ENCODE peak calls at places on chromosomes 3 and 15, in seven cellular contexts. K is fibroblast of the aortic adventitia, M is BE2C, O is AG04449, W is ovary, L is uterus, S is breast epithelium. N is an unnamed sample.

GRCh38 chr3:48507256-48508061 is 3.5 kb upstream of the SHISA5 start:
- DNase-seq in M (peak; percentile 76), W (no peak), K (peak; percentile 50), S (peak; percentile 67), O (no peak), L (peak; percentile 37), N (peak; percentile 62)

GRCh38 chr3:108106031-108106430 is 15.2 kb upstream of the CD47 start:
- DNase-seq in K (no peak), S (no peak), O (no peak), L (no peak), W (no peak), M (no peak), N (no peak)

GRCh38 chr3:126678691-126679317 is 23.9 kb upstream of the TXNRD3 start:
- DNase-seq in O (no peak), S (no peak), W (no peak), K (no peak), L (no peak), M (no peak), N (no peak)

GRCh38 chr15:45637552-45638033 is 2.8 kb downstream of the SQOR start:
- DNase-seq in K (peak; percentile 97), M (no peak), L (peak; percentile 57), S (no peak), O (peak; percentile 80), W (peak; percentile 69), N (peak; percentile 53)

GRCh38 chr15:35547775-35548364 is 1.9 kb upstream of the DPH6 start:
- DNase-seq in O (no peak), W (peak; percentile 11), K (no peak), M (no peak), L (no peak), S (no peak), N (no peak)

GRCh38 chr3:14899993-14900618 is 47.3 kb upstream of the NR2C2 start:
- DNase-seq in K (no peak), M (peak; percentile 30), L (no peak), W (no peak), O (no peak), S (no peak), N (no peak)

GRCh38 chr3:37980477-37981347 is 9.9 kb upstream of the VILL start:
- DNase-seq in M (no peak), O (no peak), L (no peak), S (no peak), K (no peak), W (no peak), N (no peak)

GRCh38 chr3:25090869-25091453 is 337.1 kb upstream of the RARB start:
- DNase-seq in S (no peak), L (no peak), O (no peak), K (no peak), W (no peak), M (no peak), N (no peak)

GRCh38 chr15:90300988-90301715 is 35.7 kb downstream of the NGRN start:
- DNase-seq in K (peak; percentile 33), S (no peak), M (peak; percentile 94), W (peak; percentile 49), L (peak; percentile 43), O (no peak), N (no peak)

GRCh38 chr15:31100738-31101137 is 787 bp downstream of the TRPM1 start:
- DNase-seq in S (no peak), K (no peak), W (no peak), O (no peak), M (no peak), L (no peak), N (no peak)

GRCh38 chr3:78912217-78912616 is 855.6 kb downstream of the ROBO1 start:
- DNase-seq in S (no peak), O (no peak), L (no peak), W (no peak), K (no peak), M (peak; percentile 25), N (no peak)

GRCh38 chr3:38008191-38008701 is 17.7 kb downstream of the VILL start:
- DNase-seq in O (no peak), K (no peak), L (no peak), W (no peak), M (no peak), S (no peak), N (no peak)

GRCh38 chr3:138325990-138326389 is 3.7 kb downstream of the NME9 start:
- DNase-seq in O (no peak), K (no peak), M (no peak), S (no peak), L (no peak), W (no peak), N (no peak)

GRCh38 chr3:185353823-185354614 is 8.9 kb upstream of the MAP3K13 start:
- DNase-seq in O (no peak), W (peak; percentile 22), M (peak; percentile 92), K (peak; percentile 46), S (peak; percentile 61), L (peak; percentile 46), N (peak; percentile 12)

GRCh38 chr3:64344721-64345207 is 119.5 kb upstream of the PRICKLE2 start:
- DNase-seq in K (peak; percentile 78), S (no peak), M (no peak), L (peak; percentile 70), O (no peak), W (no peak), N (no peak)

GRCh38 chr3:43998374-43998840 is 243.3 kb upstream of the TOPAZ1 start:
- DNase-seq in K (no peak), W (no peak), S (no peak), M (no peak), O (no peak), L (no peak), N (no peak)

GRCh38 chr3:141939759-141940158 is 63.3 kb downstream of the ATP1B3 start:
- DNase-seq in O (no peak), M (no peak), W (no peak), S (no peak), L (no peak), K (no peak), N (no peak)

GRCh38 chr3:195095035-195095703 is 175.8 kb downstream of the XXYLT1 start:
- DNase-seq in S (peak; percentile 41), M (peak; percentile 10), L (no peak), K (no peak), W (no peak), O (no peak), N (no peak)
- H3K4me3 ChIP-seq in S (no peak overlapping the region), M (no peak overlapping the region), L (no peak overlapping the region), K (no peak overlapping the region), W (no peak overlapping the region), O (no peak overlapping the region), N (no peak overlapping the region)

GRCh38 chr3:51995346-51996156 is at the start of gene RPL29:
- DNase-seq in L (peak; percentile 94), M (peak; percentile 81), O (peak; percentile 63), S (peak; percentile 93), K (peak; percentile 98), W (peak; percentile 94), N (peak; percentile 92)
- TF ChIP-seq CTCF in L (peak; percentile 52), M (peak; percentile 24), O (no peak), S (no peak), K (no peak), W (peak; percentile 29), N (no peak)

GRCh38 chr15:98875309-98875708 is 132.3 kb downstream of the PGPEP1L start:
- DNase-seq in K (peak; percentile 56), S (no peak), W (no peak), L (no peak), M (no peak), O (no peak), N (no peak)

GRCh38 chr15:98874773-98875172 is 132.8 kb downstream of the PGPEP1L start:
- DNase-seq in M (no peak), S (no peak), O (no peak), W (no peak), K (no peak), L (no peak), N (no peak)

GRCh38 chr15:98874359-98874758 is 133.2 kb downstream of the PGPEP1L start:
- DNase-seq in S (no peak), O (no peak), M (no peak), L (no peak), W (no peak), K (no peak), N (no peak)

GRCh38 chr15:98872777-98873176 is 134.8 kb downstream of the PGPEP1L start:
- DNase-seq in W (no peak), M (no peak), K (no peak), L (no peak), O (no peak), S (no peak), N (no peak)

DNA sequence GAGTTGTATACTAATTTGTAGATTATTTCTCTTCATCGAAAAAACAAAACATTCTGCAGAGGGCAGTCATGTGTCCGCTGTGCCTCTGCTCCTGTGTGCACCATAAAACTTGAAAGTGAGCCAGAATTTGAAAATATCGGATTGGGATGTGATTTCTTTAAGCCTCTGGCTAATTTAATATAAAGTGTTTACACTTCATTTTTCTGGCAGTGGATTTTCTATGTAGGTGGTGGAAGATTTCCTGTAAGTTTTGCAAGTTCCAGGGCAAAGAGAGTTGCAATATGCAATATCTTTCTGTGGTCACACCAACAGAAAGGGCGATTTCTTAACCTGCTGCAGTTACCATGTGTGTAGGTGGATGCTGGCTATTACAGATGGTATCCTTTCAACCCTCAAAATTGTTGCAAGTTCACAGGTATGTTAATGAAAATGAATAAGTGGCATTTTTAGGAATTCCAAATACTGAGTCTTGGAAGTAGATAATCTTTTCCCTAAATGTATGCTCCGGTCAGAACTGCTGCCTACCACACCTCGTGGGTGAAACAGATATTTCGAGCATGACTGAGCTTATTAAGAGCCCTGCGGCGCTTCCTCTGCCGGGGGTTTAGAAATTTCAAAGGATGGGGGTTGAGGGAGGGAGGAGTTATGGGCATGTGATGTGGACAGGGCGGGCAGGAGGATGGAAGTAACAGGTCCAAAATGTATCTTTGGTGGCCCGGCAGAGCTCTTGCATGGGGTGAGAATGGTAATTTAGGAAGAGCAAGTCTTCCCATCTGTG is 134.0 kb downstream of the PGPEP1L start:
- DNase-seq in S (no peak), M (peak; percentile 72), W (no peak), L (no peak), O (no peak), K (peak; percentile 78), N (no peak)
- H3K4me3 ChIP-seq in S (peak overlapping the region; percentile 7), M (peak overlapping the region; percentile 52), W (no peak overlapping the region), L (no peak overlapping the region), O (peak overlapping the region; percentile 4), K (peak overlapping the region; percentile 28), N (no peak overlapping the region)

GRCh38 chr3:103992469-103992868 is 1374.2 kb upstream of the ALCAM start:
- DNase-seq in L (no peak), K (no peak), M (no peak), W (no peak), O (no peak), S (no peak), N (no peak)
- TF ChIP-seq CTCF in L (no peak), K (no peak), M (peak; percentile 11), W (no peak), O (no peak), S (no peak), N (no peak)

GRCh38 chr15:56733131-56734012 is at the start of gene ZNF280D:
- DNase-seq in M (peak; percentile 90), L (peak; percentile 90), S (peak; percentile 84), W (peak; percentile 90), O (peak; percentile 36), K (peak; percentile 86), N (peak; percentile 90)
- H3K4me3 ChIP-seq in M (peak within 1 kb of the TSS; percentile 93), L (peak within 1 kb of the TSS; percentile 47), S (peak within 1 kb of the TSS; percentile 83), W (peak within 1 kb of the TSS; percentile 86), O (peak within 1 kb of the TSS; percentile 74), K (peak within 1 kb of the TSS; percentile 81), N (peak within 1 kb of the TSS; percentile 68)

GRCh38 chr15:65385868-65386253 is 8.1 kb upstream of the IGDCC3 start:
- DNase-seq in M (no peak), L (peak; percentile 56), K (peak; percentile 70), S (no peak), W (peak; percentile 84), O (no peak), N (no peak)
- TF ChIP-seq CTCF in M (no peak), L (no peak), K (no peak), S (no peak), W (no peak), O (no peak), N (no peak)

N was measured in gastrocnemius medialis.